ENCODE peak calls at places on chromosome 21, in nine cellular contexts. I, N, S, C, Q, P, A, O and E are unnamed samples.

GRCh38 chr21:16742116-16742515 is 770.7 kb upstream of the CXADR start:
- DNase-seq in P (peak; percentile 1), O (no peak), N (no peak), C (peak; percentile 44), Q (peak; percentile 81), A (no peak), S (no peak), I (no peak), E (peak; percentile 69)

GRCh38 chr21:41366522-41367151 is 4.8 kb downstream of the MX2 start:
- DNase-seq in Q (peak; percentile 78), I (no peak), O (peak; percentile 63), C (no peak), N (peak; percentile 73), A (peak; percentile 50), P (peak; percentile 56), S (no peak), E (no peak)

GRCh38 chr21:41170442-41170841 is 2.5 kb downstream of the BACE2 start:
- DNase-seq in P (peak; percentile 71), S (no peak), C (no peak), Q (no peak), I (no peak), A (peak; percentile 60), O (no peak), N (peak; percentile 34), E (peak; percentile 57)

GRCh38 chr21:39079617-39080016 is 103.6 kb downstream of the PSMG1 start:
- DNase-seq in S (peak; percentile 76), C (peak; percentile 93), I (no peak), Q (peak; percentile 21), N (peak; percentile 33), P (peak; percentile 60), O (no peak), A (no peak), E (peak; percentile 62)

GRCh38 chr21:21971384-21971783 is 973.2 kb downstream of the NCAM2 start:
- DNase-seq in P (no peak), Q (no peak), A (no peak), S (no peak), I (no peak), O (no peak), C (no peak), N (no peak), E (peak; percentile 51)

GRCh38 chr21:41706678-41707077 is 60.2 kb downstream of the RIPK4 start:
- DNase-seq in P (peak; percentile 73), I (no peak), N (peak; percentile 39), Q (peak; percentile 37), C (no peak), S (no peak), A (no peak), O (no peak), E (no peak)

GRCh38 chr21:39660191-39660590 is 47.5 kb downstream of the B3GALT5 start:
- DNase-seq in S (no peak), N (peak; percentile 64), C (no peak), I (peak; percentile 22), P (peak; percentile 76), A (peak; percentile 30), O (peak; percentile 16), Q (peak; percentile 72), E (no peak)

GRCh38 chr21:37117204-37117603 is 44.1 kb downstream of the TTC3 start:
- DNase-seq in A (no peak), O (no peak), Q (no peak), C (no peak), S (no peak), I (no peak), P (no peak), N (no peak), E (no peak)

GRCh38 chr21:16708431-16708830 is 804.4 kb upstream of the CXADR start:
- DNase-seq in I (no peak), S (no peak), C (no peak), N (peak; percentile 29), O (peak; percentile 3), A (peak; percentile 68), P (no peak), Q (peak; percentile 36), E (no peak)

GRCh38 chr21:17463441-17463840 is 49.4 kb upstream of the CXADR start:
- DNase-seq in I (no peak), Q (peak; percentile 99), S (no peak), O (peak; percentile 67), N (peak; percentile 97), A (peak; percentile 99), C (no peak), P (peak; percentile 13), E (peak; percentile 74)

GRCh38 chr21:40841524-40842196 is 5.3 kb downstream of the DSCAM start:
- DNase-seq in O (no peak), C (peak; percentile 63), A (no peak), N (no peak), S (no peak), I (peak; percentile 12), P (peak; percentile 4), Q (peak; percentile 20), E (peak; percentile 84)

GRCh38 chr21:41162111-41162510 is 5.8 kb upstream of the BACE2 start:
- DNase-seq in N (no peak), P (no peak), Q (no peak), I (no peak), A (no peak), C (no peak), S (no peak), O (no peak), E (no peak)

GRCh38 chr21:39675595-39675994 is 62.9 kb downstream of the B3GALT5 start:
- DNase-seq in Q (no peak), C (no peak), O (no peak), S (no peak), N (no peak), I (no peak), P (no peak), A (no peak), E (no peak)

GRCh38 chr21:37619464-37619974 is 252.9 kb downstream of the DYRK1A start:
- DNase-seq in C (no peak), I (no peak), A (no peak), P (no peak), O (no peak), S (no peak), Q (no peak), N (no peak), E (peak; percentile 30)

GRCh38 chr21:41398831-41399230 is 27.2 kb upstream of the MX1 start:
- DNase-seq in S (no peak), C (no peak), A (no peak), P (no peak), Q (no peak), N (no peak), O (no peak), I (no peak), E (no peak)

GRCh38 chr21:38853421-38853919 is 47.7 kb downstream of the ETS2 start:
- DNase-seq in A (peak; percentile 91), C (no peak), N (peak; percentile 96), P (no peak), O (peak; percentile 44), S (peak; percentile 98), I (peak; percentile 89), Q (peak; percentile 99), E (no peak)

GRCh38 chr21:33908760-33909159 is 6.8 kb downstream of the ATP5PO start:
- DNase-seq in I (no peak), O (no peak), N (no peak), Q (no peak), C (no peak), S (no peak), A (no peak), P (no peak), E (no peak)
- H3K4me3 ChIP-seq in I (no peak overlapping the region), O (no peak overlapping the region), N (no peak overlapping the region), Q (no peak overlapping the region), C (no peak overlapping the region), S (no peak overlapping the region), A (no peak overlapping the region), P (no peak overlapping the region), E (no peak overlapping the region)

DNA sequence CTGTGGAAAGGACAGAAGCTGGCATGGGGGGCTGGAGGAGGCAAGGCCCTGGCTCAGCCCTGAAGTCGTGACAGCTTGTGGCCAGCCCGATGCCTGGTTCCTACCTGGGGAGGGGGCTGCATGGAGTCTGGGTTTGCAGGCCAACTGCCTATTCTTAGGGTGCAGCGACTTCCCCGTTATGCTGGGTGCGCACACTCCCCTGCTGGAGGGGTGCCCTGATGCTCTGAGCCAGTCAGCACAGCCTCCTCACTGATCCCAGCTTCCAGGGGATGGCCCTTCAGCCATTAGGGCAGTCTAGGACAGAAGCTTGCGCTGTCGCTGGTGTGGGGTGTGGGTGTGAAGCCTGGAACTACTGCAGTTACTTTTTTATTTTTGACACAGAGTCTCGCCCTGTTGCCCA is 30.0 kb upstream of the SLC19A1 start:
- DNase-seq in P (no peak), S (no peak), A (no peak), C (no peak), Q (no peak), N (no peak), O (no peak), I (no peak), E (no peak)
- H3K4me3 ChIP-seq in P (no peak overlapping the region), S (no peak overlapping the region), A (no peak overlapping the region), C (no peak overlapping the region), Q (no peak overlapping the region), N (no peak overlapping the region), O (no peak overlapping the region), I (no peak overlapping the region), E (no peak overlapping the region)

GRCh38 chr21:46183910-46184624 is at the start of gene SPATC1L:
- DNase-seq in I (peak; percentile 77), S (peak; percentile 75), N (peak; percentile 83), P (peak; percentile 64), Q (peak; percentile 77), A (peak; percentile 80), O (peak; percentile 24), C (peak; percentile 82), E (peak; percentile 78)

GRCh38 chr21:46180778-46181391 is 3.4 kb downstream of the SPATC1L start:
- DNase-seq in C (peak; percentile 48), N (no peak), A (no peak), O (no peak), P (no peak), S (no peak), I (no peak), Q (no peak), E (no peak)

GRCh38 chr21:46181953-46182547 is 2.2 kb downstream of the SPATC1L start:
- DNase-seq in C (peak; percentile 46), N (no peak), O (no peak), Q (no peak), P (no peak), S (no peak), I (no peak), A (no peak), E (no peak)

GRCh38 chr21:46181436-46181835 is 2.8 kb downstream of the SPATC1L start:
- DNase-seq in I (no peak), S (no peak), P (no peak), O (no peak), A (no peak), C (peak; percentile 42), Q (no peak), N (no peak), E (no peak)

GRCh38 chr21:46182548-46183336 is 1.5 kb downstream of the SPATC1L start:
- DNase-seq in P (no peak), C (no peak), Q (no peak), A (peak; percentile 73), I (no peak), S (no peak), N (no peak), O (no peak), E (peak; percentile 81)
- H3K4me3 ChIP-seq in P (no peak overlapping the region), C (no peak overlapping the region), Q (no peak overlapping the region), A (no peak overlapping the region), I (no peak overlapping the region), S (no peak overlapping the region), N (no peak overlapping the region), O (no peak overlapping the region), E (peak overlapping the region; percentile 4)

DNA sequence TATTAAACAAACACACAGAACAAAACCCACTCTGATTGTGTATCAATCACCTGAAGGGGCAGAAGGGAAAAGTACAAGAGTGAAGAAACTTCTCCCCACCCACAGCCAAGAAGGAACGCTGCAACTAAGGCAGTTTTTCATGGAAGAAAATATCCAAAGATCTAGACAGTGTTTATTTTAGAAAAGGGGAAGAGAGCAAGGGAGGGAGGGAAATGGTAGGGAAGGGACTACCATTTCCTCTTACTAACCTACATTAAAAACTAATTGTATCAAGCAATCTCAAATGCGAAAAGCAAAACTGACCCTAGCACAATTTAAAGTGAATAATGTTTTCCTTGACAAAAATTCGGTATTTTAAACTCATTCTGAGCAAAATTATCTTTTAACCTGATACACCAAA is 3.5 kb downstream of the NRIP1 start:
- DNase-seq in S (no peak), Q (no peak), C (no peak), N (no peak), P (no peak), O (no peak), A (no peak), I (no peak), E (no peak)
- H3K4me3 ChIP-seq in S (peak overlapping the region; percentile 83), Q (no peak overlapping the region), C (no peak overlapping the region), N (peak overlapping the region; percentile 11), P (no peak overlapping the region), O (no peak overlapping the region), A (peak overlapping the region; percentile 96), I (no peak overlapping the region), E (no peak overlapping the region)